ENCODE peak calls at places on chromosomes 16 and 17, in four cellular contexts. W is activated gamma-delta T cell treated with anti-CD3 and anti-CD28 coated beads, Interleukin-2, amount 50 U/mL, for 16 hours; I is HFF-Myc; T is GM20000. V is an unnamed sample.

GRCh38 chr17:82353484-82353883 is 5.6 kb upstream of the TEX19 start:
- DNase-seq in T (no peak), I (no peak), W (no peak), V (no peak)

GRCh38 chr17:69763503-69763902 is 311.5 kb upstream of the KCNJ16 start:
- DNase-seq in W (no peak), I (no peak), T (no peak), V (no peak)

GRCh38 chr17:49403514-49404289 is 11.0 kb downstream of the PHB1 start:
- DNase-seq in W (no peak), I (no peak), T (no peak), V (no peak)

GRCh38 chr17:40168262-40168832 is 8.9 kb upstream of the RAPGEFL1 start:
- DNase-seq in I (peak; percentile 47), W (no peak), T (peak; percentile 66), V (peak; percentile 62)

GRCh38 chr16:50736448-50736847 is 5.4 kb upstream of the CYLD start:
- DNase-seq in I (no peak), W (no peak), T (no peak), V (no peak)

GRCh38 chr17:28665994-28666393 is 4.0 kb downstream of the SUPT6H start:
- DNase-seq in I (no peak), T (no peak), W (no peak), V (no peak)

GRCh38 chr17:42422412-42422957 is 571 bp downstream of the CAVIN1 start:
- DNase-seq in I (no peak), T (no peak), W (no peak), V (peak; percentile 30)

GRCh38 chr16:47750371-47750770 is 289.2 kb downstream of the PHKB start:
- DNase-seq in W (no peak), T (no peak), I (no peak), V (no peak)

GRCh38 chr17:80296221-80296620 is 35.6 kb downstream of the RNF213 start:
- DNase-seq in T (no peak), W (no peak), I (no peak), V (no peak)

GRCh38 chr16:72872966-72873365 is 175.0 kb downstream of the ZFHX3 start:
- DNase-seq in W (no peak), I (no peak), T (no peak), V (no peak)

GRCh38 chr16:19879241-19879792 is 5.3 kb downstream of the GPRC5B start:
- DNase-seq in W (no peak), T (no peak), I (no peak), V (peak; percentile 75)

GRCh38 chr17:59757043-59757824 is 49.8 kb downstream of the VMP1 start:
- DNase-seq in T (no peak), I (no peak), W (no peak), V (no peak)

GRCh38 chr17:68356520-68356919 is 65.2 kb downstream of the ARSG start:
- DNase-seq in I (no peak), W (peak; percentile 46), T (peak; percentile 58), V (no peak)

GRCh38 chr16:78431701-78432100 is 332.2 kb downstream of the WWOX start:
- DNase-seq in I (no peak), W (no peak), T (no peak), V (no peak)

GRCh38 chr17:15298176-15298575 is 33.0 kb upstream of the PMP22 start:
- DNase-seq in I (no peak), W (no peak), T (no peak), V (no peak)

GRCh38 chr16:50395763-50396710 is 27.2 kb upstream of the BRD7 start:
- DNase-seq in T (no peak), W (no peak), I (no peak), V (no peak)

GRCh38 chr16:72947379-72948237 is 100.3 kb downstream of the ZFHX3 start:
- DNase-seq in W (no peak), T (no peak), I (no peak), V (no peak)

GRCh38 chr16:57268804-57269800 is 15.4 kb downstream of the PLLP start:
- DNase-seq in W (no peak), T (no peak), I (no peak), V (no peak)

GRCh38 chr16:10921536-10922327 is 20.5 kb downstream of the DEXI start:
- DNase-seq in T (no peak), W (no peak), I (no peak), V (no peak)

GRCh38 chr16:28837672-28838557 is 8.2 kb downstream of the TUFM start:
- DNase-seq in T (no peak), W (no peak), I (no peak), V (no peak)

GRCh38 chr16:10609410-10609774 is 29.0 kb upstream of the EMP2 start:
- DNase-seq in W (no peak), I (peak; percentile 22), T (no peak), V (no peak)

GRCh38 chr17:78343433-78344201 is 16.3 kb downstream of the SOCS3 start:
- DNase-seq in I (no peak), T (peak; percentile 64), W (peak; percentile 61), V (peak; percentile 43)

V was measured in NCI-H510A treated with DMSO at 0.1 percent for 48 hours.